ENCODE peak calls at places on chromosomes 5 and 9, in five cellular contexts. E is stimulated activated CD8-positive, alpha-beta memory T cell treated with anti-CD3 and anti-CD28 coated beads, Interleukin-15, amount 100 ng/mL, for 1 hour; D is activated CD4-positive, alpha-beta T cell treated with anti-CD3 and anti-CD28 coated beads, Interleukin-2, amount 10 ng/mL, durations not matched to agents 7 days and 5 days; O is EH; P is activated CD4-positive, alpha-beta memory T cell treated with anti-CD3 and anti-CD28 coated beads for 36 hours. C is an unnamed sample.

GRCh38 chr9:69412741-69413150 is 87.7 kb downstream of the ENTREP1 start:
- DNase-seq in P (no peak), D (no peak), O (peak), E (no peak), C (no peak)

GRCh38 chr9:96859461-96860198 is 5.3 kb upstream of the ZNF782 start:
- DNase-seq in P (no peak), O (peak), D (no peak), E (no peak), C (peak)

GRCh38 chr5:96657068-96657467 is 5.1 kb upstream of the CAST start:
- DNase-seq in D (peak), O (peak), E (no peak), P (peak), C (peak)

GRCh38 chr9:85053206-85053605 is 383.7 kb downstream of the NTRK2 start:
- DNase-seq in E (no peak), D (no peak), O (no peak), P (no peak), C (no peak)

GRCh38 chr9:131394464-131395026 is 659 bp downstream of the PRRC2B start:
- DNase-seq in P (peak), D (peak), O (peak), E (no peak), C (no peak)

GRCh38 chr9:135731454-135731853 is 29.5 kb downstream of the KCNT1 start:
- DNase-seq in E (no peak), P (no peak), D (no peak), O (no peak), C (no peak)

GRCh38 chr9:73565833-73566465 is 414.3 kb downstream of the ANXA1 start:
- DNase-seq in E (no peak), P (no peak), D (no peak), O (peak), C (no peak)

GRCh38 chr9:63817622-63818518 is 1467.1 kb downstream of the FOXD4L5 start:
- DNase-seq in P (peak), D (peak), O (peak), E (peak), C (no peak)

GRCh38 chr5:77908787-77909186 is 132.6 kb upstream of the TBCA start:
- DNase-seq in O (no peak), E (no peak), D (no peak), P (no peak), C (no peak)

GRCh38 chr5:113378960-113379541 is 55.7 kb downstream of the TSSK1B start:
- DNase-seq in D (peak), E (peak), O (peak), P (peak), C (peak)

GRCh38 chr5:136057401-136057951 is 28.7 kb downstream of the TGFBI start:
- DNase-seq in O (peak), P (peak), E (no peak), D (no peak), C (no peak)

GRCh38 chr5:169895876-169896275 is 84.4 kb downstream of the INSYN2B start:
- DNase-seq in E (no peak), P (no peak), O (no peak), D (no peak), C (no peak)

GRCh38 chr5:96026334-96027065 is 64.8 kb upstream of the ELL2 start:
- DNase-seq in D (no peak), P (no peak), E (no peak), O (peak), C (no peak)

GRCh38 chr5:90909091-90909503 is 350.5 kb downstream of the ADGRV1 start:
- DNase-seq in O (no peak), D (no peak), E (no peak), P (no peak), C (no peak)

C was measured in AG04449.